ENCODE peak calls at places on chromosomes 7 and 10, in five cellular contexts. Z, H, X, D and G are unnamed samples.
A peak's percentile ranks its signal among the peaks of the same experiment; 100 is the strongest.

GRCh38 chr10:90420637-90421318 is 437.1 kb downstream of the HTR7 start:
- DNase-seq in D (no peak), Z (no peak), H (no peak), X (no peak), G (no peak)

GRCh38 chr7:32479574-32480200 is 10.5 kb downstream of the LSM5 start:
- DNase-seq in X (peak; percentile 50), H (no peak), Z (no peak), D (no peak), G (no peak)

GRCh38 chr10:124709862-124710261 is 34.3 kb downstream of the FAM53B start:
- DNase-seq in Z (no peak), H (peak; percentile 43), X (no peak), D (peak; percentile 80), G (peak; percentile 81)

GRCh38 chr7:27897001-27897400 is 157.0 kb downstream of the TAX1BP1 start:
- DNase-seq in X (no peak), Z (no peak), D (no peak), H (no peak), G (no peak)

GRCh38 chr10:7818295-7819125 is at the start of gene TAF3:
- DNase-seq in H (peak; percentile 94), X (peak; percentile 94), D (peak; percentile 94), Z (peak; percentile 96), G (peak; percentile 95)

GRCh38 chr7:134438946-134439345 is 20.0 kb downstream of the AKR1B1 start:
- DNase-seq in D (no peak), Z (no peak), X (no peak), H (no peak), G (no peak)

GRCh38 chr10:98446121-98446655 is 547 bp downstream of the HPS1 start:
- DNase-seq in D (no peak), X (peak; percentile 92), H (peak; percentile 69), Z (peak; percentile 78), G (peak; percentile 35)

GRCh38 chr7:79308176-79308575 is 145.3 kb downstream of the MAGI2 start:
- DNase-seq in H (no peak), Z (no peak), D (no peak), X (no peak), G (no peak)

GRCh38 chr10:132630666-132631347 is 93.2 kb downstream of the INPP5A start:
- DNase-seq in H (peak; percentile 81), Z (peak; percentile 95), D (peak; percentile 71), X (no peak), G (peak; percentile 70)

GRCh38 chr7:924541-925231 is 29.8 kb downstream of the ADAP1 start:
- DNase-seq in X (no peak), H (peak; percentile 33), Z (peak; percentile 66), D (peak; percentile 57), G (peak; percentile 25)

GRCh38 chr7:116633131-116633988 is 38.6 kb upstream of the MET start:
- DNase-seq in H (peak; percentile 42), X (no peak), Z (no peak), D (peak; percentile 76), G (no peak)

GRCh38 chr7:3112499-3113134 is 69.0 kb upstream of the CARD11 start:
- DNase-seq in H (no peak), Z (no peak), D (no peak), X (no peak), G (no peak)

GRCh38 chr10:89426230-89426868 is 12.0 kb downstream of the IFIT5 start:
- DNase-seq in Z (no peak), H (no peak), D (no peak), X (no peak), G (no peak)

GRCh38 chr7:92621026-92621540 is 30.9 kb upstream of the FAM133B start:
- DNase-seq in X (no peak), D (no peak), H (peak; percentile 53), Z (peak; percentile 73), G (peak; percentile 55)

GRCh38 chr10:77702166-77702565 is 64.6 kb upstream of the KCNMA1 start:
- DNase-seq in H (no peak), Z (no peak), X (peak; percentile 78), D (no peak), G (no peak)

GRCh38 chr7:24721378-24722030 is 35.8 kb downstream of the GSDME start:
- DNase-seq in H (no peak), Z (no peak), X (no peak), D (no peak), G (no peak)

GRCh38 chr10:113273877-113274829 is 278.7 kb upstream of the HABP2 start:
- DNase-seq in Z (no peak), X (no peak), D (no peak), H (no peak), G (no peak)

GRCh38 chr7:1538544-1539345 is 8.2 kb downstream of the MAFK start:
- DNase-seq in Z (peak; percentile 75), X (no peak), D (peak; percentile 77), H (no peak), G (no peak)

GRCh38 chr7:44959956-44960640 is 18.7 kb downstream of the MYO1G start:
- DNase-seq in D (peak; percentile 30), H (no peak), Z (no peak), X (no peak), G (no peak)

GRCh38 chr10:6163364-6164270 is 39.1 kb upstream of the PFKFB3 start:
- DNase-seq in H (peak; percentile 96), Z (peak; percentile 95), X (no peak), D (peak; percentile 91), G (peak; percentile 91)
- TF ChIP-seq EP300 in H (no peak), Z (peak; percentile 57), X (no peak), D (no peak), G (no peak)

GRCh38 chr7:114648680-114649079 is 234.1 kb downstream of the FOXP2 start:
- DNase-seq in Z (no peak), H (no peak), X (no peak), D (no peak), G (no peak)

GRCh38 chr7:114652041-114652440 is 237.4 kb downstream of the FOXP2 start:
- DNase-seq in Z (no peak), D (no peak), X (no peak), H (no peak), G (no peak)

GRCh38 chr7:114650491-114650890 is 235.9 kb downstream of the FOXP2 start:
- DNase-seq in D (no peak), H (no peak), Z (no peak), X (no peak), G (no peak)

GRCh38 chr7:114647518-114647917 is 232.9 kb downstream of the FOXP2 start:
- DNase-seq in D (no peak), X (no peak), Z (no peak), H (no peak), G (no peak)

DNA sequence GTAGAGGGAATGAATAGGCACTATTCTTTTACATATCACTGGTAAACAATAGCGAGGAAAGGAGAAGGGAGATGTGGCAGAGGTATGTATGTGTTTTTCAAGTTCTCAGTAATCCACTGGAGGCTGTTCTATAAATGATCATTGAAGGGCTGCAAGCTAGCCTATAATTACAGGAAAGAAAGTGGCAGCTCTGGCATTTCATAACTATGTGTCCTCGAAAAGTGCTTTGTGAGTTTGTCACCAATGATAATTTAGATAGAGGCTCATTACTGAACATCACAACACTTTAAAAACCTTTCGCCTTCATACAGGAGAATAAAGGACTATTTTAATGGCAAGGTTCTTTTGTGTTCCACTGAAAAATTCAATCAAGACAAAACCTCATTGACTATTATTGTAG is 235.1 kb downstream of the FOXP2 start:
- DNase-seq in D (no peak), Z (no peak), X (no peak), H (no peak), G (no peak)
- TF ChIP-seq EP300 in D (no peak), Z (no peak), X (no peak), H (no peak), G (no peak)

DNA sequence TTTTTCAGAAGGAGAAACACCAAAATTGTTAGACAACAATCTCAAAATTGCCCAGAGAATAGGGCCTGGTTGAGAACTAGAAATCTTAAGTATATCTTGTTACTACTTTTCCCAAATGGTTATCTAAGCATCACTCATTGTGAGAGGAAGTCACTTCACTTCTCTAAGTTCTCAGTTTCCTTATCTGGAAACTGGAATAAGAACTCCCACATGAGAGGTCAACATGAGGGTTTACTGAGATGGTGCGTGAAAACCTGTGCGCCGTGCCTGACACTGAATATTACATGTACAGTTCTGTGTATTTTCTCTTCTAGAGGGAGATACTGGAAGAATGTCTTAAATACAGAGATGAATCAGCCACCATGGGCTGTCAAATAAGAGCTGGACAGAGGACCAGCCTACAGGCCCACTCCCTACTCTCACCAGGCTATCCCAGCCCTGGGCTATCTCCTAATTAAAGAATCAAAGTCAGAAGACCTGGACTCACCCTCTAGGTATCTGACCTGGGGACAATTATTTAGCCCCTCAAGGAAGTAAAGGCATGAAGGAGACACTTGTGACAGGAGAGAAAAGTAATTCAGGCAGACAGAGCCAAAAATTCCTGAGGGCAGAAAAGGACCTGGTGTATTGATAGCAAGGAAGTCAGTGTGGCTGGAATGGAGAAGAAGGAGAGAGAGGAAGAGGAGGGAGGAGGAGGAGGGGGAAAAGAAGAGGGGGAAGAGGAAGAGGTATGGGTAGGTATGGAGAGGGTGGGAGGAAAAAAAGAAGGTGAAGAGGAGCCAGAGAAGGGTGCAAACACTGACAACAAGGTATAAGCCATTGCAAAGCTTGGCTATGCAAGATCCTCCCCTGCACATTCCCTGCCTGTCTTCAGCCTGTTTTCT is 44.9 kb downstream of the CCDC71L start:
- DNase-seq in X (no peak), D (no peak), Z (no peak), H (no peak), G (no peak)
- TF ChIP-seq EP300 in X (no peak), D (no peak), Z (no peak), H (no peak), G (no peak)

GRCh38 chr7:84088669-84089278 is 105.8 kb downstream of the SEMA3A start:
- DNase-seq in D (no peak), X (no peak), H (no peak), Z (no peak), G (no peak)
- TF ChIP-seq EP300 in D (no peak), X (no peak), H (no peak), Z (no peak), G (no peak)